ENCODE peak calls at places on chromosomes 6 and 20, in five cellular contexts. V is GM12865, P is PC-9, B is kidney epithelial cell, L is tibial nerve. Y is an unnamed sample.

GRCh38 chr20:35369804-35370203 is 42.0 kb downstream of the UQCC1 start:
- DNase-seq in B (peak; percentile 31), L (no peak), V (no peak), P (no peak), Y (no peak)

GRCh38 chr6:99348823-99349619 is 453 bp downstream of the FAXC start:
- DNase-seq in P (no peak), V (no peak), B (no peak), L (no peak), Y (no peak)

GRCh38 chr20:58024241-58024721 is 204.2 kb downstream of the ANKRD60 start:
- DNase-seq in B (no peak), L (no peak), P (no peak), V (no peak), Y (no peak)

GRCh38 chr20:3010985-3011723 is 32.3 kb upstream of the GNRH2 start:
- DNase-seq in V (no peak), P (no peak), L (no peak), B (peak; percentile 42), Y (peak; percentile 4)

GRCh38 chr6:21800330-21800729 is 206.8 kb downstream of the SOX4 start:
- DNase-seq in V (no peak), L (no peak), P (no peak), B (no peak), Y (no peak)

GRCh38 chr6:155880905-155881304 is 425.3 kb upstream of the NOX3 start:
- DNase-seq in L (no peak), P (peak; percentile 8), B (no peak), V (no peak), Y (no peak)

GRCh38 chr6:125507987-125508655 is 206.4 kb upstream of the HDDC2 start:
- DNase-seq in V (peak; percentile 29), P (no peak), L (peak; percentile 20), B (peak; percentile 43), Y (peak; percentile 11)

GRCh38 chr6:60668428-60668827 is 1617.6 kb downstream of the KHDRBS2 start:
- DNase-seq in P (no peak), B (no peak), L (no peak), V (no peak), Y (no peak)

GRCh38 chr20:17873410-17874270 is 95.0 kb downstream of the SNX5 start:
- DNase-seq in L (peak; percentile 92), V (peak; percentile 27), P (peak; percentile 71), B (no peak), Y (peak; percentile 93)

GRCh38 chr6:167706313-167707109 is 120.2 kb upstream of the AFDN start:
- DNase-seq in V (peak; percentile 50), P (peak; percentile 8), L (no peak), B (no peak), Y (no peak)

GRCh38 chr20:58102252-58102651 is 126.2 kb downstream of the ANKRD60 start:
- DNase-seq in V (no peak), L (no peak), B (no peak), P (peak; percentile 72), Y (no peak)

GRCh38 chr6:136657629-136658028 is 107.4 kb upstream of the MAP7 start:
- DNase-seq in V (no peak), P (no peak), B (no peak), L (no peak), Y (no peak)

GRCh38 chr20:36825374-36826104 is 50.4 kb upstream of the TLDC2 start:
- DNase-seq in P (no peak), L (no peak), V (no peak), B (no peak), Y (no peak)

GRCh38 chr20:49942303-49942702 is 6.1 kb downstream of the RNF114 start:
- DNase-seq in B (no peak), P (no peak), L (no peak), V (no peak), Y (no peak)

GRCh38 chr6:13288969-13289391 is 39.4 kb downstream of the TBC1D7 start:
- DNase-seq in P (no peak), V (no peak), L (no peak), B (no peak), Y (no peak)

GRCh38 chr6:54071941-54072340 is 39.3 kb upstream of the MLIP start:
- DNase-seq in P (no peak), V (no peak), L (no peak), B (no peak), Y (no peak)

GRCh38 chr6:85677243-85677956 is 34.7 kb upstream of the SYNCRIP start:
- DNase-seq in L (no peak), P (no peak), B (no peak), V (peak; percentile 25), Y (no peak)

GRCh38 chr6:135637701-135638100 is 140.2 kb upstream of the AHI1 start:
- DNase-seq in P (no peak), V (no peak), B (no peak), L (no peak), Y (no peak)

GRCh38 chr6:140001005-140001404 is 626.6 kb upstream of the CITED2 start:
- DNase-seq in V (no peak), L (no peak), P (no peak), B (no peak), Y (no peak)

GRCh38 chr20:15756401-15756800 is 816.8 kb downstream of the KIF16B start:
- DNase-seq in V (no peak), B (no peak), P (no peak), L (no peak), Y (no peak)

GRCh38 chr20:17617212-17617867 is 47.5 kb downstream of the DSTN start:
- DNase-seq in B (no peak), P (peak; percentile 55), V (peak; percentile 56), L (peak; percentile 68), Y (no peak)

GRCh38 chr20:49985617-49986016 is 2.8 kb downstream of the SNAI1 start:
- DNase-seq in L (no peak), P (no peak), V (no peak), B (no peak), Y (no peak)

GRCh38 chr6:135665935-135666334 is 168.4 kb upstream of the AHI1 start:
- DNase-seq in V (no peak), B (no peak), P (no peak), L (no peak), Y (no peak)

GRCh38 chr6:17091122-17091521 is 10.7 kb upstream of the STMND1 start:
- DNase-seq in P (no peak), L (no peak), B (no peak), V (no peak), Y (no peak)

GRCh38 chr6:21949211-21949801 is 347.5 kb downstream of the PRL start:
- DNase-seq in V (no peak), P (peak; percentile 20), B (no peak), L (no peak), Y (no peak)

GRCh38 chr6:658244-658643 is 1.3 kb upstream of the HUS1B start:
- DNase-seq in P (no peak), B (no peak), L (no peak), V (no peak), Y (no peak)

GRCh38 chr20:20892328-20892727 is 179.9 kb upstream of the RALGAPA2 start:
- DNase-seq in L (no peak), P (no peak), B (no peak), V (no peak), Y (no peak)

GRCh38 chr20:20881808-20882207 is 169.4 kb upstream of the RALGAPA2 start:
- DNase-seq in V (no peak), L (no peak), P (no peak), B (no peak), Y (no peak)

GRCh38 chr20:20888273-20888656 is 175.8 kb upstream of the RALGAPA2 start:
- DNase-seq in B (no peak), L (no peak), P (no peak), V (no peak), Y (no peak)

GRCh38 chr20:20890751-20891150 is 178.3 kb upstream of the RALGAPA2 start:
- DNase-seq in L (no peak), V (no peak), B (no peak), P (no peak), Y (no peak)

DNA sequence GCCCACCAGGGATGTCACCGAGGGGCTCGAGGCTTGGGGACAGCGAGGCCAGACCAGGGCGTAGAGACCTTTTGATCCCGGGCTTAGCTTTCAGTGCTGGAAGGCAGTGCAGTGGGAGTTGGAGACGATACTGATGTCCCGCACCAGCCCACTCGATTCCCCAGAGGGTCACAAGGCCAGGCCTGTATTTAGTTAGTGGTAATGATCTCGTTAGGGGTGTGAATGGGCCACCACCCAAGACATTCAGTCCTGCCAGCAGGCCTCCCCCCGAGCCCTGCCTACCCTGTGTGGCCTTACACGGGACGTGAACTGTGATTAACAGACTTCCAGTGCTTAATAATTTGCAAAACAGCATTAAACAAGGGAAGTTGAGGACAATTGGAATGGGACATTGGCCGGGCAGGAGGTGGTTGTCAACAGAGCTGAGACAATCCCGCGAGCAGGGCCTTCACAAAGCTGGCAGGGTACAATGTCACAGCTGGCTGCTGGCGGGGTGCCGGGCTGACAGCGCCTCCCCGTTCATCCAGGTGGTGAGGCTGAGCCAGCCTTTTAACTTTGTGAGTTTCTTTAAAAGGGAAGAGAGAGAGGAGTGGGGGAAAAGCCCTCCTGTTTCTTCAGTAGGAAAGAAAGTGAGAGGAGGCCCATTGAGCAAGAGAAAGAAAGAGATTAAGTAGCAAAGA is 175.3 kb upstream of the RALGAPA2 start:
- DNase-seq in B (no peak), V (no peak), L (no peak), P (no peak), Y (no peak)
- H3K4me3 ChIP-seq in B (no peak overlapping the region), V (no peak overlapping the region), L (no peak overlapping the region), P (no peak overlapping the region), Y (no peak overlapping the region)

DNA sequence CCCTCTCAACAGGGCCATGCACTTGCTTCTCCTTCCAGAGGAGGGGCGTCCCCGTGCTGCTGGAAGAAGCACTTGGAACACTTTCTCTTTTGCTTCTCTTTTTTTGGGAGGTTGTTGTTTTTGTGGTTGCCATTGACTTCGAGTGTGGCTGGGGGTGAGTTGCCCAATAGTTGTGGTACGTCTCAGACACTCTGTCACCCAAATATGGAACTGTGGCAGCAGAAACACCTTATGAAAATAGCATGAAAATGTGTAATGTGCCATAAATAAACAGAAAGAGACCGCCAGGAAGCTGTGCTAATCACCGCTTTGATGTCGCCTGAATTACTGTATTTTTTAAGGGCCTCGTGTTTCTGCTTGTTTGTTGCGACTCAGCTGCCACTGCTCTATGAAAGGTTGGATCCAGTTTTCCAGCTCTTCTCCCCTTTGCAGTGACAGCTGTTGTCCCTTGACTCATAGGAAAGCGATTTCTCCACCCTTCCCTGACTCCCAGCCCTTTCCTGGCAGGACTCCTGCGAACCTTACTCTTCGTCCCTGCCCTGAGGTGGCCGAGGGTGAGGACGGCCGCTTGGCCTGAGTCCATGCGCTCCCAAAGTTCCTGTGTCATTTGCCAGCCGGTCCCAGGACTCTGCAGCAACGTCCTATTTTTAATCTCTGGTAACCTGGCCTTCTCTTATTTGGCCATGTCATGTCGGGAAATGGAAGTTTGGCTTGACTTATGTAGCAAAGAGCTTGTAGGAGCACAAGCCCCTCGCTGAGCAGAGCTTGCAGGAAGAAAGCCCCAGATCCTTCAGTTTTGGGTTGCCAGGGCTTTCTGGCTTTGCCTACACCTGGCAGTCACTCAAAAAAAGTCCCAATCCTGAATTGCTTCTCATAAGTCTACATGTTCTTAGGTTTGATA is 694.6 kb downstream of the QKI start:
- DNase-seq in P (no peak), L (peak; percentile 11), B (no peak), V (no peak), Y (no peak)
- TF ChIP-seq CTCF in P (no peak), L (no peak), B (no peak), V (no peak), Y (no peak)

GRCh38 chr20:5181955-5182354 is 55.1 kb downstream of the CDS2 start:
- DNase-seq in B (no peak), V (no peak), P (no peak), L (no peak), Y (no peak)
- H3K4me3 ChIP-seq in B (no peak overlapping the region), V (no peak overlapping the region), P (no peak overlapping the region), L (no peak overlapping the region), Y (no peak overlapping the region)

DNA sequence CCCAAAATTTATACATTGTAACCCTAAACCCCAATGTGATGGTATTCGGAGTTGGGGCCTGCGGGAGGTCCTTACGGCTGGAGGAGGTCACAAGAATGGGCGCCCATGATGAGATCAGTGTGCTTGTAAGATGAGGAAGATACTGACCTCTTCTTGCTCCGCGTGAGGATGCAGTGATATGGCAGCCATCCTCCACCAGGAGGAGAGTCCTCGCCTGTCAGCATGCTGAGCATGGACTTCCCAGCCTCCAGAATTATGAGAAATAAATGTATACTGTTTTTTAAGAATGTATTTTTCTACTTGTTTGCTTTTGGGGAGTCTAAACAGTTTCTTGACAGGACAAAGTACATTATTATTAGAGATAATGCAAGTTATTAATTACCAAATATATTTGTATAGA is 8.7 kb upstream of the SYNDIG1 start:
- DNase-seq in V (no peak), B (no peak), L (no peak), P (no peak), Y (no peak)
- TF ChIP-seq CTCF in V (no peak), B (no peak), L (no peak), P (no peak), Y (no peak)